ENCODE peak calls at places on chromosomes 16 and 17, in six cellular contexts. One of them, this sample, is unnamed.

GRCh38 chr17:59815965-59816364 is 76.8 kb downstream of the TUBD1 start:
- DNase-seq in NCI-H187: no peak
- DNase-seq in HEK293T: no peak
- DNase-seq in cardiac muscle cell: no peak
- DNase-seq in HL-60: no peak
- DNase-seq in T-helper 2 cell: no peak
- DNase-seq in this sample: no peak

GRCh38 chr17:16997514-16998429 is 25.9 kb upstream of the TNFRSF13B start:
- DNase-seq in NCI-H187: no peak
- DNase-seq in HEK293T: no peak
- DNase-seq in cardiac muscle cell: peak
- DNase-seq in HL-60: peak
- DNase-seq in T-helper 2 cell: no peak
- DNase-seq in this sample: no peak

GRCh38 chr17:2680961-2681360 is 30.6 kb downstream of the CLUH start:
- DNase-seq in NCI-H187: no peak
- DNase-seq in HEK293T: no peak
- DNase-seq in cardiac muscle cell: no peak
- DNase-seq in HL-60: no peak
- DNase-seq in T-helper 2 cell: no peak
- DNase-seq in this sample: no peak

GRCh38 chr16:13780841-13781553 is 139.0 kb upstream of the ERCC4 start:
- DNase-seq in NCI-H187: no peak
- DNase-seq in HEK293T: no peak
- DNase-seq in cardiac muscle cell: no peak
- DNase-seq in HL-60: no peak
- DNase-seq in T-helper 2 cell: no peak
- DNase-seq in this sample: no peak

GRCh38 chr17:19012171-19013080 is 7.9 kb upstream of the FAM83G start:
- DNase-seq in NCI-H187: no peak
- DNase-seq in HEK293T: no peak
- DNase-seq in cardiac muscle cell: no peak
- DNase-seq in HL-60: no peak
- DNase-seq in T-helper 2 cell: no peak
- DNase-seq in this sample: no peak

GRCh38 chr17:79800325-79801155 is 3.7 kb upstream of the CBX8 start:
- DNase-seq in NCI-H187: peak
- DNase-seq in HEK293T: peak
- DNase-seq in cardiac muscle cell: no peak
- DNase-seq in HL-60: peak
- DNase-seq in T-helper 2 cell: peak
- DNase-seq in this sample: no peak

GRCh38 chr17:58487589-58488427 is at the start of gene HSF5:
- DNase-seq in NCI-H187: no peak
- DNase-seq in HEK293T: no peak
- DNase-seq in cardiac muscle cell: no peak
- DNase-seq in HL-60: no peak
- DNase-seq in T-helper 2 cell: peak
- DNase-seq in this sample: no peak

GRCh38 chr17:82461827-82462524 is 3.4 kb downstream of the NARF start:
- DNase-seq in NCI-H187: no peak
- DNase-seq in HEK293T: no peak
- DNase-seq in cardiac muscle cell: peak
- DNase-seq in HL-60: no peak
- DNase-seq in T-helper 2 cell: no peak
- DNase-seq in this sample: no peak